ENCODE peak calls at places on chromosome 2, in four cellular contexts. R is mucosa of descending colon, P is T-helper 1 cell, M is RPMI7951. B is an unnamed sample.

GRCh38 chr2:197919487-197919886 is 115.1 kb downstream of the PLCL1 start:
- DNase-seq in R (no peak), P (no peak), M (no peak), B (no peak)

GRCh38 chr2:121790276-121790956 is 35.0 kb downstream of the TSN start:
- DNase-seq in R (no peak), P (no peak), M (peak; percentile 82), B (no peak)

GRCh38 chr2:40721595-40721994 is 269.7 kb upstream of the SLC8A1 start:
- DNase-seq in R (no peak), P (no peak), M (peak; percentile 51), B (no peak)

GRCh38 chr2:164609790-164610189 is 11.5 kb downstream of the GRB14 start:
- DNase-seq in R (no peak), P (no peak), M (no peak), B (no peak)

GRCh38 chr2:94995516-94995915 is 30.0 kb upstream of the MAL start:
- DNase-seq in R (no peak), P (no peak), M (no peak), B (no peak)

GRCh38 chr2:216234106-216234505 is 125.0 kb downstream of the XRCC5 start:
- DNase-seq in R (no peak), P (no peak), M (no peak), B (no peak)

GRCh38 chr2:2026252-2026831 is 282.0 kb upstream of the PXDN start:
- DNase-seq in R (peak; percentile 72), P (no peak), M (peak; percentile 3), B (no peak)

GRCh38 chr2:13533524-13533922 is 816.8 kb downstream of the TRIB2 start:
- DNase-seq in R (no peak), P (no peak), M (no peak), B (no peak)

GRCh38 chr2:231410293-231411004 is 14.9 kb downstream of the B3GNT7 start:
- DNase-seq in R (peak; percentile 70), P (no peak), M (no peak), B (no peak)

GRCh38 chr2:115413796-115414195 is 971.4 kb downstream of the DPP10 start:
- DNase-seq in R (no peak), P (no peak), M (no peak), B (no peak)